ENCODE peak calls at places on chromosomes 5 and 9, in nine cellular contexts. R is AG20443, C is skeletal muscle cell, K is ovary, S is mucosa of gallbladder, A is progenitor cell of endocrine pancreas, J is astrocyte, L is GM10248, Q is heart right ventricle. V is an unnamed sample.

GRCh38 chr5:1152771-1153282 is 41.0 kb upstream of the SLC12A7 start:
- DNase-seq in R (no peak), C (no peak), K (no peak), S (no peak), A (no peak), J (no peak), L (no peak), Q (peak), V (no peak)

GRCh38 chr9:69412741-69413150 is 87.7 kb downstream of the ENTREP1 start:
- DNase-seq in R (peak), C (peak), K (peak), S (peak), A (peak), J (peak), L (no peak), Q (peak), V (no peak)

GRCh38 chr9:9003184-9003583 is 1203.6 kb upstream of the DMAC1 start:
- DNase-seq in R (no peak), C (no peak), K (no peak), S (no peak), A (no peak), J (no peak), L (no peak), Q (no peak), V (no peak)

GRCh38 chr5:172740483-172741205 is 30.4 kb downstream of the DUSP1 start:
- DNase-seq in R (peak), C (peak), K (no peak), S (peak), A (no peak), J (peak), L (no peak), Q (peak), V (no peak)

GRCh38 chr5:180704362-180704761 is 35.5 kb downstream of the OR2Y1 start:
- DNase-seq in R (no peak), C (no peak), K (no peak), S (peak), A (no peak), J (peak), L (no peak), Q (no peak), V (no peak)

GRCh38 chr5:42596817-42597216 is 159.8 kb upstream of the CCDC152 start:
- DNase-seq in R (no peak), C (no peak), K (no peak), S (no peak), A (no peak), J (no peak), L (no peak), Q (no peak), V (no peak)

GRCh38 chr5:41707853-41708603 is 162.2 kb downstream of the OXCT1 start:
- DNase-seq in R (peak), C (peak), K (no peak), S (no peak), A (no peak), J (peak), L (peak), Q (no peak), V (peak)

GRCh38 chr5:55159763-55160492 is at the start of gene GPX8:
- DNase-seq in R (peak), C (peak), K (peak), S (peak), A (no peak), J (peak), L (no peak), Q (no peak), V (no peak)

GRCh38 chr9:77999231-77999631 is 32.4 kb downstream of the GNAQ start:
- DNase-seq in R (peak), C (no peak), K (no peak), S (no peak), A (no peak), J (peak), L (no peak), Q (no peak), V (no peak)

GRCh38 chr9:86557063-86557766 is 203.0 kb upstream of the TUT7 start:
- DNase-seq in R (peak), C (peak), K (no peak), S (no peak), A (no peak), J (peak), L (no peak), Q (peak), V (no peak)

GRCh38 chr5:98927242-98927987 is 1.4 kb downstream of the CHD1 start:
- DNase-seq in R (peak), C (peak), K (peak), S (peak), A (no peak), J (peak), L (peak), Q (no peak), V (no peak)

GRCh38 chr5:14414615-14415515 is 166.7 kb upstream of the OTULINL start:
- DNase-seq in R (no peak), C (no peak), K (peak), S (no peak), A (no peak), J (no peak), L (peak), Q (no peak), V (no peak)

GRCh38 chr5:160097981-160098380 is 21.3 kb downstream of the PWWP2A start:
- DNase-seq in R (no peak), C (peak), K (no peak), S (no peak), A (no peak), J (no peak), L (no peak), Q (no peak), V (no peak)

GRCh38 chr5:132109494-132110053 is 36.0 kb downstream of the CSF2 start:
- DNase-seq in R (no peak), C (no peak), K (no peak), S (no peak), A (no peak), J (no peak), L (no peak), Q (no peak), V (no peak)

GRCh38 chr9:100413839-100414420 is 13.0 kb upstream of the MSANTD3 start:
- DNase-seq in R (no peak), C (no peak), K (no peak), S (no peak), A (no peak), J (no peak), L (no peak), Q (no peak), V (no peak)

GRCh38 chr9:99859395-99859980 is 37.8 kb downstream of the NR4A3 start:
- DNase-seq in R (peak), C (no peak), K (no peak), S (no peak), A (peak), J (peak), L (no peak), Q (no peak), V (no peak)

GRCh38 chr5:51302358-51302757 is 80.9 kb upstream of the ISL1 start:
- DNase-seq in R (no peak), C (no peak), K (no peak), S (no peak), A (no peak), J (no peak), L (no peak), Q (no peak), V (no peak)

GRCh38 chr5:175387144-175387543 is 56.8 kb downstream of the DRD1 start:
- DNase-seq in R (no peak), C (no peak), K (no peak), S (no peak), A (no peak), J (no peak), L (no peak), Q (no peak), V (no peak)

GRCh38 chr5:32504923-32505596 is 60.5 kb upstream of the ZFR start:
- DNase-seq in R (peak), C (peak), K (peak), S (peak), A (no peak), J (peak), L (no peak), Q (peak), V (no peak)

GRCh38 chr9:109143881-109144562 is 23.0 kb downstream of the FRRS1L start:
- DNase-seq in R (peak), C (no peak), K (no peak), S (no peak), A (no peak), J (peak), L (peak), Q (no peak), V (no peak)

GRCh38 chr5:32027717-32028321 is 146.3 kb downstream of the GOLPH3 start:
- DNase-seq in R (peak), C (peak), K (peak), S (peak), A (no peak), J (peak), L (no peak), Q (no peak), V (no peak)

GRCh38 chr9:78072586-78073199 is 41.1 kb upstream of the GNAQ start:
- DNase-seq in R (no peak), C (no peak), K (no peak), S (no peak), A (no peak), J (no peak), L (no peak), Q (no peak), V (no peak)

GRCh38 chr9:99054581-99054980 is 50.3 kb upstream of the TGFBR1 start:
- DNase-seq in R (peak), C (no peak), K (no peak), S (no peak), A (no peak), J (peak), L (no peak), Q (no peak), V (no peak)

GRCh38 chr9:136775191-136775590 is 10.9 kb upstream of the LCN15 start:
- DNase-seq in R (no peak), C (no peak), K (no peak), S (no peak), A (no peak), J (no peak), L (peak), Q (no peak), V (no peak)

GRCh38 chr5:164054461-164054860 is 549.0 kb downstream of the MAT2B start:
- DNase-seq in R (no peak), C (no peak), K (no peak), S (no peak), A (no peak), J (peak), L (no peak), Q (no peak), V (no peak)

GRCh38 chr5:177449140-177450061 is 2.8 kb downstream of the PRR7 start:
- DNase-seq in R (no peak), C (no peak), K (no peak), S (no peak), A (no peak), J (no peak), L (no peak), Q (no peak), V (no peak)

GRCh38 chr5:173458819-173459218 is 130.6 kb upstream of the STC2 start:
- DNase-seq in R (no peak), C (peak), K (no peak), S (no peak), A (no peak), J (no peak), L (no peak), Q (no peak), V (no peak)

GRCh38 chr5:56099346-56099745 is 104.6 kb upstream of the IL6ST start:
- DNase-seq in R (peak), C (peak), K (no peak), S (no peak), A (no peak), J (peak), L (no peak), Q (no peak), V (no peak)